ENCODE peak calls at places on chromosomes 2 and 18, in six cellular contexts. One of them, this sample, is unnamed.

GRCh38 chr2:183248866-183249567 is 124.8 kb downstream of the NUP35 start:
- DNase-seq in endothelial cell of umbilical vein: peak
- DNase-seq in K562: peak
- DNase-seq in mammary epithelial cell: peak
- DNase-seq in fibroblast of lung: peak
- DNase-seq in PC-3: peak
- DNase-seq in this sample: peak

GRCh38 chr2:46229134-46230063 is 67.8 kb upstream of the EPAS1 start:
- DNase-seq in endothelial cell of umbilical vein: no peak
- DNase-seq in K562: no peak
- DNase-seq in mammary epithelial cell: peak
- DNase-seq in fibroblast of lung: no peak
- DNase-seq in PC-3: peak
- DNase-seq in this sample: peak

GRCh38 chr18:56358608-56359007 is 279.8 kb downstream of the TXNL1 start:
- DNase-seq in endothelial cell of umbilical vein: no peak
- DNase-seq in K562: no peak
- DNase-seq in mammary epithelial cell: peak
- DNase-seq in fibroblast of lung: no peak
- DNase-seq in PC-3: peak
- DNase-seq in this sample: no peak

GRCh38 chr2:55986700-55987440 is 63.3 kb upstream of the EFEMP1 start:
- DNase-seq in endothelial cell of umbilical vein: peak
- DNase-seq in K562: no peak
- DNase-seq in mammary epithelial cell: no peak
- DNase-seq in fibroblast of lung: no peak
- DNase-seq in PC-3: no peak
- DNase-seq in this sample: no peak

GRCh38 chr18:59547691-59548182 is 149.5 kb downstream of the CCBE1 start:
- DNase-seq in endothelial cell of umbilical vein: no peak
- DNase-seq in K562: peak
- DNase-seq in mammary epithelial cell: peak
- DNase-seq in fibroblast of lung: peak
- DNase-seq in PC-3: no peak
- DNase-seq in this sample: no peak

GRCh38 chr2:31440764-31441163 is 26.2 kb upstream of the XDH start:
- DNase-seq in endothelial cell of umbilical vein: no peak
- DNase-seq in K562: no peak
- DNase-seq in mammary epithelial cell: peak
- DNase-seq in fibroblast of lung: peak
- DNase-seq in PC-3: peak
- DNase-seq in this sample: no peak

GRCh38 chr18:25341861-25342260 is 10.1 kb downstream of the ZNF521 start:
- DNase-seq in endothelial cell of umbilical vein: peak
- DNase-seq in K562: no peak
- DNase-seq in mammary epithelial cell: no peak
- DNase-seq in fibroblast of lung: no peak
- DNase-seq in PC-3: no peak
- DNase-seq in this sample: no peak

GRCh38 chr2:227597993-227598392 is 700 bp upstream of the SCYGR2 start:
- DNase-seq in endothelial cell of umbilical vein: no peak
- DNase-seq in K562: no peak
- DNase-seq in mammary epithelial cell: peak
- DNase-seq in fibroblast of lung: no peak
- DNase-seq in PC-3: peak
- DNase-seq in this sample: no peak

GRCh38 chr18:72375628-72376027 is 168.5 kb downstream of the CBLN2 start:
- DNase-seq in endothelial cell of umbilical vein: no peak
- DNase-seq in K562: no peak
- DNase-seq in mammary epithelial cell: no peak
- DNase-seq in fibroblast of lung: peak
- DNase-seq in PC-3: peak
- DNase-seq in this sample: no peak

GRCh38 chr2:5391361-5391760 is 300.8 kb upstream of the SOX11 start:
- DNase-seq in endothelial cell of umbilical vein: no peak
- DNase-seq in K562: no peak
- DNase-seq in mammary epithelial cell: no peak
- DNase-seq in fibroblast of lung: peak
- DNase-seq in PC-3: no peak
- DNase-seq in this sample: no peak

DNA sequence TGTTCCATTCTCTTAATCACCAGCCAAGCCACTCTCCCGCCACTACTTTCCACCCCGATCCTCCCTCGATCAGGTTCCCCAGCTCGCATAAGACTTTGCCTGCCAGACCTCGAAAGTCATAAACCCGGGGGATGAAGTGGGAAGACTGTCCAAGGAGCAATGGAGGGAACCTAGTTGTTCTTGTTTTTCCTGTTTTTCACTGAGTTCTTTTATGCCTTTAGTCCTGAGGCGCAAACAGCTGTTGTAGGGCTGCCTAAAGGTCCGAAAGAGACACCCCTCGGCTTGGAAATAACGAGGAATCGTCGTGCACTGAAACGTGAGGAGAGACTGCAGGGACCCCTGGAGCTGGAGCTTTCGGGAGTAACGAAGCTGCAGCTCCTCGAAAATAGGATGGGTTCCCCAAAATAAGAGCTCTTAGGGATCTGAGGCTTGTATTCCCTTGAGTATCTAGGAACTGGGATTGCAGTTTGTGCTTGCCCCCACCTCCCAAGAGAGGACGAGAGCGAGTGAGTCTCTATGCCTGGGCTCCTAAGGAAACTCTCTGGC is 1.7 kb upstream of the HOXD12 start:
- DNase-seq in endothelial cell of umbilical vein: no peak
- DNase-seq in K562: no peak
- DNase-seq in mammary epithelial cell: no peak
- DNase-seq in fibroblast of lung: no peak
- DNase-seq in PC-3: no peak
- DNase-seq in this sample: no peak
- TF ChIP-seq EZH2 in endothelial cell of umbilical vein: no peak
- TF ChIP-seq EZH2 in K562: no peak
- TF ChIP-seq EZH2 in mammary epithelial cell: peak
- TF ChIP-seq EZH2 in fibroblast of lung: peak
- TF ChIP-seq EZH2 in PC-3: no peak
- TF ChIP-seq EZH2 in this sample: no peak

DNA sequence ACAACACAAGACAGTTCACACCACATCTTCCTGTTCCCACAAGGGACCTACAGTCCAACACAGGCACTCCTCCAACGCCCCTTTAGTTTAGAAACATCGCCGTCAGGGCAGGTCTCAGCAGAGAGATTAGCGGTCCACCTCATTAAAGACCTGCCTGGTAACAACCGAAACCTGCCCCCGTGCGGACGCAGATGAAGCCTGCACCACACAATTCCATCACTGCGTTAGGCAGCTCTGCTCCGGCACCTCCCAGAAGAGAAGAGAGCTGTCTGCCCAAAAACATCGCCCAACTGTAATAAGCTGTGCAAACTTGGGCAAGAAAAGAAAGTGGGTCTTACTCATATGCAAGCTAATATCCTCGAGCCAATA is 32.7 kb downstream of the ZNF516 start:
- DNase-seq in endothelial cell of umbilical vein: no peak
- DNase-seq in K562: peak
- DNase-seq in mammary epithelial cell: no peak
- DNase-seq in fibroblast of lung: no peak
- DNase-seq in PC-3: no peak
- DNase-seq in this sample: no peak
- TF ChIP-seq CTCF in endothelial cell of umbilical vein: no peak
- TF ChIP-seq CTCF in K562: peak
- TF ChIP-seq CTCF in mammary epithelial cell: no peak
- TF ChIP-seq CTCF in fibroblast of lung: no peak
- TF ChIP-seq CTCF in PC-3: no peak
- TF ChIP-seq CTCF in this sample: no peak

GRCh38 chr2:9949992-9950520 is 1.4 kb upstream of the GRHL1 start:
- DNase-seq in endothelial cell of umbilical vein: no peak
- DNase-seq in K562: no peak
- DNase-seq in mammary epithelial cell: no peak
- DNase-seq in fibroblast of lung: no peak
- DNase-seq in PC-3: no peak
- DNase-seq in this sample: no peak
- H3K4me3 ChIP-seq in endothelial cell of umbilical vein: no peak
- H3K4me3 ChIP-seq in K562: no peak
- H3K4me3 ChIP-seq in mammary epithelial cell: no peak
- H3K4me3 ChIP-seq in fibroblast of lung: no peak
- H3K4me3 ChIP-seq in PC-3: peak
- H3K4me3 ChIP-seq in this sample: no peak

GRCh38 chr18:65752625-65753325 is 2.0 kb downstream of the CDH7 start:
- DNase-seq in endothelial cell of umbilical vein: no peak
- DNase-seq in K562: no peak
- DNase-seq in mammary epithelial cell: no peak
- DNase-seq in fibroblast of lung: no peak
- DNase-seq in PC-3: no peak
- DNase-seq in this sample: no peak

GRCh38 chr18:65749881-65750280 is 931 bp upstream of the CDH7 start:
- DNase-seq in endothelial cell of umbilical vein: no peak
- DNase-seq in K562: no peak
- DNase-seq in mammary epithelial cell: no peak
- DNase-seq in fibroblast of lung: no peak
- DNase-seq in PC-3: no peak
- DNase-seq in this sample: no peak

GRCh38 chr18:65750421-65751144 is at the start of gene CDH7:
- DNase-seq in endothelial cell of umbilical vein: no peak
- DNase-seq in K562: no peak
- DNase-seq in mammary epithelial cell: no peak
- DNase-seq in fibroblast of lung: no peak
- DNase-seq in PC-3: peak
- DNase-seq in this sample: peak

GRCh38 chr18:65753520-65753919 is 2.7 kb downstream of the CDH7 start:
- DNase-seq in endothelial cell of umbilical vein: no peak
- DNase-seq in K562: no peak
- DNase-seq in mammary epithelial cell: no peak
- DNase-seq in fibroblast of lung: peak
- DNase-seq in PC-3: peak
- DNase-seq in this sample: peak

GRCh38 chr18:65751145-65752085 is 603 bp downstream of the CDH7 start:
- DNase-seq in endothelial cell of umbilical vein: no peak
- DNase-seq in K562: no peak
- DNase-seq in mammary epithelial cell: no peak
- DNase-seq in fibroblast of lung: no peak
- DNase-seq in PC-3: no peak
- DNase-seq in this sample: no peak
- TF ChIP-seq EZH2 in endothelial cell of umbilical vein: no peak
- TF ChIP-seq EZH2 in K562: no peak
- TF ChIP-seq EZH2 in mammary epithelial cell: no peak
- TF ChIP-seq EZH2 in fibroblast of lung: no peak
- TF ChIP-seq EZH2 in PC-3: no peak
- TF ChIP-seq EZH2 in this sample: no peak

GRCh38 chr2:99648115-99648850 is 158.5 kb upstream of the REV1 start:
- DNase-seq in endothelial cell of umbilical vein: no peak
- DNase-seq in K562: no peak
- DNase-seq in mammary epithelial cell: no peak
- DNase-seq in fibroblast of lung: peak
- DNase-seq in PC-3: peak
- DNase-seq in this sample: no peak
- TF ChIP-seq CTCF in endothelial cell of umbilical vein: no peak
- TF ChIP-seq CTCF in K562: no peak
- TF ChIP-seq CTCF in mammary epithelial cell: no peak
- TF ChIP-seq CTCF in fibroblast of lung: no peak
- TF ChIP-seq CTCF in PC-3: no peak
- TF ChIP-seq CTCF in this sample: no peak

GRCh38 chr18:46337206-46337710 is 233.1 kb downstream of the HAUS1 start:
- DNase-seq in endothelial cell of umbilical vein: no peak
- DNase-seq in K562: no peak
- DNase-seq in mammary epithelial cell: no peak
- DNase-seq in fibroblast of lung: no peak
- DNase-seq in PC-3: no peak
- DNase-seq in this sample: no peak
- H3K4me3 ChIP-seq in endothelial cell of umbilical vein: no peak
- H3K4me3 ChIP-seq in K562: no peak
- H3K4me3 ChIP-seq in mammary epithelial cell: no peak
- H3K4me3 ChIP-seq in fibroblast of lung: no peak
- H3K4me3 ChIP-seq in PC-3: no peak
- H3K4me3 ChIP-seq in this sample: no peak

GRCh38 chr2:160596431-160596830 is 102.8 kb upstream of the RBMS1 start:
- DNase-seq in endothelial cell of umbilical vein: no peak
- DNase-seq in K562: no peak
- DNase-seq in mammary epithelial cell: no peak
- DNase-seq in fibroblast of lung: peak
- DNase-seq in PC-3: no peak
- DNase-seq in this sample: no peak
- TF ChIP-seq EZH2 in endothelial cell of umbilical vein: no peak
- TF ChIP-seq EZH2 in K562: no peak
- TF ChIP-seq EZH2 in mammary epithelial cell: no peak
- TF ChIP-seq EZH2 in fibroblast of lung: no peak
- TF ChIP-seq EZH2 in PC-3: no peak
- TF ChIP-seq EZH2 in this sample: no peak

GRCh38 chr2:181239400-181239799 is 217.8 kb upstream of the ITGA4 start:
- DNase-seq in endothelial cell of umbilical vein: no peak
- DNase-seq in K562: no peak
- DNase-seq in mammary epithelial cell: no peak
- DNase-seq in fibroblast of lung: peak
- DNase-seq in PC-3: peak
- DNase-seq in this sample: peak

GRCh38 chr2:181231886-181232644 is 225.1 kb upstream of the ITGA4 start:
- DNase-seq in endothelial cell of umbilical vein: no peak
- DNase-seq in K562: no peak
- DNase-seq in mammary epithelial cell: no peak
- DNase-seq in fibroblast of lung: peak
- DNase-seq in PC-3: no peak
- DNase-seq in this sample: no peak

GRCh38 chr2:181231151-181231550 is 226.0 kb upstream of the ITGA4 start:
- DNase-seq in endothelial cell of umbilical vein: no peak
- DNase-seq in K562: no peak
- DNase-seq in mammary epithelial cell: peak
- DNase-seq in fibroblast of lung: no peak
- DNase-seq in PC-3: peak
- DNase-seq in this sample: no peak

GRCh38 chr2:181234429-181235410 is 222.5 kb upstream of the ITGA4 start:
- DNase-seq in endothelial cell of umbilical vein: no peak
- DNase-seq in K562: no peak
- DNase-seq in mammary epithelial cell: no peak
- DNase-seq in fibroblast of lung: no peak
- DNase-seq in PC-3: no peak
- DNase-seq in this sample: peak

GRCh38 chr2:181235683-181236459 is 221.3 kb upstream of the ITGA4 start:
- DNase-seq in endothelial cell of umbilical vein: no peak
- DNase-seq in K562: no peak
- DNase-seq in mammary epithelial cell: no peak
- DNase-seq in fibroblast of lung: no peak
- DNase-seq in PC-3: no peak
- DNase-seq in this sample: no peak
- TF ChIP-seq CTCF in endothelial cell of umbilical vein: no peak
- TF ChIP-seq CTCF in K562: no peak
- TF ChIP-seq CTCF in mammary epithelial cell: no peak
- TF ChIP-seq CTCF in fibroblast of lung: no peak
- TF ChIP-seq CTCF in PC-3: no peak
- TF ChIP-seq CTCF in this sample: no peak

DNA sequence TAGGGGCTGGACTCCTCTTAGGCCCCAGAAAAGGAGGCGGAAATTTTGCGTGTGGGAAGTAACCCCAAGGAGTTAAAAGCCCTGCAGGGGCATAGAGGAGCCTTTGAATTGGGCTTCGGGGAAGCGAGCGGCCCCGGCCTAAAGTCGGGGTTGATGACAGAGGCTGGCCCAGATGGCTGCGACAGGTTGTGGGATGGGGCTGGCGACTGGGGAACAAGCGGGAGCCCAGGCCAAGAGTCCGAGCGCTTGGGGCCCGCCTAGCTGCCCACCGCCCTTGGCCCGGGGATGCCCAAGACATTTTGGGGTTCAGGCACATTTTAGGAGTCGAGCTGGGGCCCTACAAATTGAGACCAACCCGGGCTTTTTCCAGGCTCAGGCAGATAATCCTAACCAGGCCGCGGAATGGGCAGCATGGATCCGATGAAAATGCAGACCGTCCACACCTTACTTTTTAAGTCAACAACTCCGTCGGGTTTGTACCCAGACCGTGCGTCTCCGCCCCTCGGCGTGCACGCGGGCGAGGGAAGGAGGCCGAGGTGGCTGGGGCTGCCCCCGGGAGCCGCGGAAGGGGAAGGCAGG is 537 bp downstream of the RTKN start:
- DNase-seq in endothelial cell of umbilical vein: no peak
- DNase-seq in K562: no peak
- DNase-seq in mammary epithelial cell: no peak
- DNase-seq in fibroblast of lung: no peak
- DNase-seq in PC-3: no peak
- DNase-seq in this sample: no peak
- H3K4me3 ChIP-seq in endothelial cell of umbilical vein: no peak
- H3K4me3 ChIP-seq in K562: no peak
- H3K4me3 ChIP-seq in mammary epithelial cell: peak
- H3K4me3 ChIP-seq in fibroblast of lung: no peak
- H3K4me3 ChIP-seq in PC-3: peak
- H3K4me3 ChIP-seq in this sample: no peak

This sample was measured in A673.